ENCODE peak calls at places on chromosomes 5 and 9, in eight cellular contexts. O is fibroblast of lung; T is dorsolateral prefrontal cortex; Y is CD8-positive, alpha-beta memory T cell; Q is K562; J is uterus; A is brain microvascular endothelial cell; H is lung. P is an unnamed sample.

GRCh38 chr9:94213513-94214124 is 45.5 kb upstream of the ZNF169 start:
- DNase-seq in O (peak; percentile 83), T (peak; percentile 75), Y (peak; percentile 66), Q (peak; percentile 89), J (peak; percentile 74), A (peak; percentile 51), H (peak; percentile 78), P (peak; percentile 69)

GRCh38 chr5:95262933-95263660 is 21.8 kb downstream of the MCTP1 start:
- DNase-seq in O (no peak), T (peak; percentile 71), Y (no peak), Q (no peak), J (no peak), A (no peak), H (no peak), P (no peak)

GRCh38 chr9:119291554-119291953 is 77.7 kb downstream of the BRINP1 start:
- DNase-seq in O (no peak), T (no peak), Y (no peak), Q (no peak), J (no peak), A (no peak), H (no peak), P (no peak)

GRCh38 chr9:99300603-99301002 is 78.5 kb downstream of the SEC61B start:
- DNase-seq in O (no peak), T (no peak), Y (no peak), Q (no peak), J (no peak), A (no peak), H (no peak), P (no peak)

GRCh38 chr5:179185256-179186091 is 125.3 kb downstream of the ZNF354C start:
- DNase-seq in O (no peak), T (no peak), Y (no peak), Q (no peak), J (no peak), A (no peak), H (no peak), P (no peak)

GRCh38 chr5:178222292-178222691 is 10.3 kb downstream of the PHYKPL start:
- DNase-seq in O (no peak), T (no peak), Y (no peak), Q (no peak), J (no peak), A (no peak), H (no peak), P (no peak)

GRCh38 chr9:99296375-99296951 is 74.4 kb downstream of the SEC61B start:
- DNase-seq in O (peak; percentile 21), T (no peak), Y (peak; percentile 57), Q (no peak), J (no peak), A (no peak), H (no peak), P (peak; percentile 40)

GRCh38 chr5:157059093-157059539 is at the start of gene HAVCR1:
- DNase-seq in O (no peak), T (no peak), Y (no peak), Q (no peak), J (no peak), A (no peak), H (no peak), P (no peak)

GRCh38 chr5:150582281-150582791 is 58.1 kb upstream of the SYNPO start:
- DNase-seq in O (peak; percentile 87), T (no peak), Y (no peak), Q (no peak), J (peak; percentile 39), A (no peak), H (no peak), P (no peak)

GRCh38 chr5:6905883-6906282 is 192.7 kb downstream of the TENT4A start:
- DNase-seq in O (no peak), T (no peak), Y (no peak), Q (no peak), J (no peak), A (no peak), H (no peak), P (no peak)

GRCh38 chr5:6914336-6914735 is 201.1 kb downstream of the TENT4A start:
- DNase-seq in O (no peak), T (no peak), Y (no peak), Q (no peak), J (no peak), A (no peak), H (no peak), P (no peak)

GRCh38 chr5:6907320-6907918 is 194.2 kb downstream of the TENT4A start:
- DNase-seq in O (no peak), T (no peak), Y (no peak), Q (no peak), J (no peak), A (no peak), H (no peak), P (no peak)

GRCh38 chr5:6915574-6915973 is 202.3 kb downstream of the TENT4A start:
- DNase-seq in O (no peak), T (no peak), Y (no peak), Q (no peak), J (no peak), A (no peak), H (no peak), P (no peak)

GRCh38 chr5:6910950-6911349 is 197.7 kb downstream of the TENT4A start:
- DNase-seq in O (no peak), T (no peak), Y (no peak), Q (no peak), J (no peak), A (no peak), H (no peak), P (no peak)
- H3K27me3 ChIP-seq in O (no peaks in the 10 kb centered on the region), T (no peaks in the 10 kb centered on the region), Y (peaks cover 4% of the 10 kb centered on the region), Q (peaks cover 4% of the 10 kb centered on the region), J (no peaks in the 10 kb centered on the region), A (no peaks in the 10 kb centered on the region), H (no peaks in the 10 kb centered on the region), P (no peaks in the 10 kb centered on the region)

DNA sequence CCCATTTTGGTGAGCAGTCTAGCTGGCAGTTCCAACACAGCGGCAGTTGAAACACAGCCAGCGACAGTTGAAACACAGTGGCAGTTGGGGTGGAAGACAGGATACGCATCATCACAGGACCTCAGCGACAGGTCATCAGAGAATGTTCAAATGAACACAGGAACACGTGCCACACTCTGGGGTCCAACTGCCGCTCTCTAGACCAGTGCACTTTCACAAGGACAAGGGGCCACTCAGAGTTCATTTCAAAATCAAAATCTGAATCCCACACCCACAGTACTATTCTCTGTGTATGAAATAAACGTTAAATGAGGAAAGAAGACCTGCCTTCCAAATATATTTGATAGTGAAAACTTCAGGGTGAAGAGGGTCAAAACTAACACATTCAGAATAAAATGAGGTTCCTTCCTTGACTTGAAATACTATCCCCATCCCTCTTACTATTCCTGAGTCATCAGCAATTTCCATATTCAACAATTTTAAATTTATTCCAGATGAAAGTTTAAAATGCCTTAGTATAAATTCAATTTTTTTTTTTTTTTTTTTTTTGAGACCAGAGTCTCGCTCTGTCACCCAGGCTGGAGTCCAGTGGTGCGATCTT is 53.0 kb upstream of the SIMC1 start:
- DNase-seq in O (no peak), T (no peak), Y (no peak), Q (peak; percentile 80), J (no peak), A (no peak), H (no peak), P (no peak)
- H3K27me3 ChIP-seq in O (no peaks in the 10 kb centered on the region), T (peaks cover 2% of the 10 kb centered on the region), Y (no peaks in the 10 kb centered on the region), Q (no peaks in the 10 kb centered on the region), J (no peaks in the 10 kb centered on the region), A (no peaks in the 10 kb centered on the region), H (no peaks in the 10 kb centered on the region), P (no peaks in the 10 kb centered on the region)

GRCh38 chr9:124513374-124513994 is 6.3 kb upstream of the NR5A1 start:
- DNase-seq in O (no peak), T (no peak), Y (no peak), Q (peak; percentile 50), J (no peak), A (no peak), H (no peak), P (no peak)

GRCh38 chr9:124511891-124512805 is 4.9 kb upstream of the NR5A1 start:
- DNase-seq in O (no peak), T (no peak), Y (no peak), Q (peak; percentile 76), J (no peak), A (no peak), H (no peak), P (no peak)

GRCh38 chr9:124511426-124511840 is 4.2 kb upstream of the NR5A1 start:
- DNase-seq in O (no peak), T (no peak), Y (no peak), Q (peak; percentile 66), J (no peak), A (no peak), H (no peak), P (no peak)

GRCh38 chr9:124512806-124513204 is 5.6 kb upstream of the NR5A1 start:
- DNase-seq in O (no peak), T (no peak), Y (no peak), Q (peak; percentile 68), J (no peak), A (no peak), H (no peak), P (no peak)

DNA sequence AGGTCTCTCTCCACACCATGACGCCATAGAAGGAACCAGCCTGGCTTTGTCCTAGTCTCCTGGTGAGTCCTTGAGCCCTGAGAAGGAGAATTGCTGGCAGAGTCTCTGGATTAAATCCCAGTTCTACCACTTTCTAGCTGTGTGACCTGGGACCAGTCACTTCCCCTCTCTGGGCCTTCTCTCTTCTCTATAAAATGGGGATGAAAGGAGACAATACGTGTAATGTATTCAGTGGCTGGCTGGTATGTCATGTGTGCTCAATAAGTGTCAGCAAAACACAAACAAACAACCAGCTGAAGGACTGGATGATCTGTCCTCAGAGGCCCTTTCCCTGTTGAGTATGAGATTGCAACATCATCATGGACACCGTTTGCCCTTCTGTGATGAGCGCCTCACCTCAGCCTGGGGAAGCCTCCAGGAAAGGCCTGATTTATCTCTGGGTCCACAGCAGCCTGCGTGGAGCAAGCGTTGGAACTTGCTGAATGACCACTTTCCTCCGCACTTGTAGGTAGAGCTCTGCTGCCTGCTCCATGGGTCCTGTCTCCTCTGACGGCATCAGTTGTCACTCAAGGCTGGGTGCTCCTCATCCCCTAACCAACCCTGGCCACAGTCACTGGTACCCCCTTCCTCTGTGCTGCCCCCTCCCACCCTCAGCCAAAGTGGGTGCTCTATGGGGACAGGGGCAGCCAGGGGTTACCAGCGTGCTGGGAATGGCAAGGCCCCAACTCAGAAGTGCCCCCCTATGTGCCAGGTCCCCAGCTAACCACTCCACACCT is 3.6 kb upstream of the NR5A1 start:
- DNase-seq in O (peak; percentile 12), T (no peak), Y (no peak), Q (peak; percentile 55), J (no peak), A (no peak), H (no peak), P (no peak)
- H3K27me3 ChIP-seq in O (peaks cover 19% of the 10 kb centered on the region), T (no peaks in the 10 kb centered on the region), Y (no peaks in the 10 kb centered on the region), Q (no peaks in the 10 kb centered on the region), J (no peaks in the 10 kb centered on the region), A (peaks cover 6% of the 10 kb centered on the region), H (peaks cover 2% of the 10 kb centered on the region), P (peaks cover 5% of the 10 kb centered on the region)

DNA sequence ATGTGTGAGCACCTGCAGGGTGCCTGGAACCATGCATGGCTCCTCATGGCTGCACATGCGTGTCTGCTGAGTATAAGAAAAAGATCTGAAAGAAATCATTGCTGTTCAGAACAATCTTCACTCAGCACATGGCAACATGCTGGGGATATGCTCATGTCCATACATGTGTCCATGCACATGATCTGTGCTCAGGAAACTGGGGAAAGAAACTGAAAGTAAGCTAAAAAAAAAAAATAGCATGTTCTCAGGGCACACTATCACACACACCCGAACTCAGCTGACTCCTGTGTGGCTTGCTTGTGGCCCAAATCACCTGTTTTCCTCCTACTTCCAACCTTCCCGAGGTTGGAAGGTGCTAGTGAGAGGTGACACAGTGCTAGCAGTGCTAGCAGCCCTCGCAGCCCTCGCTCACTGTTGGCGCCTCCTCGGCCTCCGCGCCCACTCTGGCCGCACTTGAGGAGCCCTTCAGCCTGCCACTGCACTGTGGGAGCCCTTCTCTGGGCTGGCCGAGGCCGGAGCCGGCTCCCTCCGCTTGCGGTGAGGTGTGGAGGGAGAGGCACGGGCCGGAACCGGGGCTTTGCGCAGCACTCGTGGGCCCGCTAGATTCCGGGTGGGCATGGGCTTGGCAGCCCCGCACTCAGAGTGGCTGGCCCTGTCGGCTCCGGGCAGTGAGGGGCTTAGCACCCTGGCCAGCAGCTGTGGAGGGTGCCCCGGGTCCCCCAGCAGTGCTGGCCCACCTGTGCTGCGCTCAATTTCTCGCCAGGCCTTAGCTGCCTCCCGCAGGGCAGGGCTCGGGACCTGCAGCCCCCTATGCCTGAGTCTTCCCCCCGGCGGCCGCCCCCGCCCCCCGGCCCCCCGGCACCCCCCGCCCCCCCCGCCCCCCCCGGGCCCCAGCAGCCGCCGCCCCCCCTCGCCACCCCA is 76.0 kb downstream of the GADD45G start:
- DNase-seq in O (no peak), T (no peak), Y (no peak), Q (no peak), J (no peak), A (no peak), H (no peak), P (no peak)
- H3K27me3 ChIP-seq in O (no peaks in the 10 kb centered on the region), T (no peaks in the 10 kb centered on the region), Y (no peaks in the 10 kb centered on the region), Q (no peaks in the 10 kb centered on the region), J (no peaks in the 10 kb centered on the region), A (no peaks in the 10 kb centered on the region), H (no peaks in the 10 kb centered on the region), P (no peaks in the 10 kb centered on the region)